ENCODE peak calls at places on chromosome 12, in five cellular contexts. H, K, C, R and E are unnamed samples.

GRCh38 chr12:48977290-48978281 is 536 bp upstream of the WNT1 start:
- DNase-seq in R (no peak), H (peak), K (peak), C (peak), E (peak)

GRCh38 chr12:88578274-88578673 is 2.0 kb downstream of the KITLG start:
- DNase-seq in C (no peak), H (no peak), K (peak), R (no peak), E (no peak)

GRCh38 chr12:5988659-5989116 is 43.6 kb upstream of the ANO2 start:
- DNase-seq in R (peak), H (peak), K (peak), C (peak), E (peak)

GRCh38 chr12:75859868-75860267 is 171.7 kb downstream of the PHLDA1 start:
- DNase-seq in H (no peak), C (no peak), R (no peak), K (no peak), E (no peak)

GRCh38 chr12:53478865-53479264 is 20.4 kb downstream of the MAP3K12 start:
- DNase-seq in H (no peak), K (no peak), R (no peak), C (no peak), E (no peak)

GRCh38 chr12:5012337-5012736 is 31.3 kb upstream of the KCNA5 start:
- DNase-seq in H (no peak), K (no peak), R (no peak), C (no peak), E (no peak)

GRCh38 chr12:26857465-26858176 is 24.6 kb upstream of the ITPR2 start:
- DNase-seq in R (no peak), H (no peak), C (no peak), K (no peak), E (no peak)

GRCh38 chr12:47838286-47838931 is 18.7 kb upstream of the HDAC7 start:
- DNase-seq in C (peak), K (peak), R (no peak), H (peak), E (no peak)

GRCh38 chr12:86249856-86250255 is 6.3 kb downstream of the MGAT4C start:
- DNase-seq in K (no peak), C (no peak), H (no peak), R (no peak), E (no peak)

GRCh38 chr12:49030119-49030518 is 11.5 kb upstream of the PRKAG1 start:
- DNase-seq in R (no peak), H (no peak), K (no peak), C (no peak), E (no peak)

GRCh38 chr12:45232771-45233372 is 17.0 kb downstream of the ANO6 start:
- DNase-seq in R (peak), C (peak), H (peak), K (peak), E (peak)

GRCh38 chr12:69880566-69880965 is 55.5 kb downstream of the MYRFL start:
- DNase-seq in H (no peak), R (no peak), K (no peak), C (no peak), E (no peak)

GRCh38 chr12:101209319-101210302 is at the start of gene SLC5A8:
- DNase-seq in C (no peak), R (no peak), H (no peak), K (no peak), E (peak)

GRCh38 chr12:108563135-108563803 is 873 bp downstream of the ISCU start:
- DNase-seq in C (peak), K (peak), H (peak), R (peak), E (peak)

GRCh38 chr12:91181053-91181452 is 1.6 kb downstream of the DCN start:
- DNase-seq in H (no peak), K (no peak), C (no peak), R (no peak), E (no peak)

GRCh38 chr12:125271850-125272249 is 206.6 kb downstream of the AACS start:
- DNase-seq in C (no peak), K (no peak), R (no peak), H (no peak), E (no peak)

GRCh38 chr12:109277255-109277898 is 31.7 kb downstream of the FOXN4 start:
- DNase-seq in R (no peak), K (no peak), C (no peak), H (no peak), E (no peak)

GRCh38 chr12:101021911-101022388 is 188.1 kb downstream of the SLC5A8 start:
- DNase-seq in H (peak), R (no peak), K (peak), C (no peak), E (no peak)

GRCh38 chr12:4169522-4169921 is 104.0 kb upstream of the CCND2 start:
- DNase-seq in R (no peak), H (no peak), C (no peak), K (no peak), E (no peak)

GRCh38 chr12:16352481-16352880 is 5.0 kb downstream of the MGST1 start:
- DNase-seq in R (no peak), H (no peak), C (no peak), K (no peak), E (no peak)

GRCh38 chr12:109121346-109121880 is 5.0 kb downstream of the ACACB start:
- DNase-seq in H (no peak), K (no peak), R (no peak), C (no peak), E (no peak)

GRCh38 chr12:64612843-64613242 is 2.5 kb downstream of the RASSF3 start:
- DNase-seq in R (no peak), C (no peak), K (no peak), H (no peak), E (no peak)

GRCh38 chr12:93743999-93744689 is 67.0 kb downstream of the CRADD start:
- DNase-seq in R (no peak), K (no peak), H (no peak), C (no peak), E (no peak)

GRCh38 chr12:16893426-16893825 is 287.5 kb upstream of the LMO3 start:
- DNase-seq in H (no peak), R (no peak), K (no peak), C (no peak), E (no peak)

GRCh38 chr12:6925543-6926279 is 2.0 kb upstream of the ATN1 start:
- DNase-seq in R (no peak), K (no peak), H (peak), C (no peak), E (peak)

GRCh38 chr12:48023386-48023785 is 19.1 kb upstream of the COL2A1 start:
- DNase-seq in H (no peak), C (no peak), R (no peak), K (no peak), E (no peak)

GRCh38 chr12:129773170-129773493 is 130.7 kb downstream of the TMEM132D start:
- DNase-seq in K (no peak), R (no peak), C (no peak), H (no peak), E (no peak)

GRCh38 chr12:129771238-129771637 is 132.6 kb downstream of the TMEM132D start:
- DNase-seq in C (no peak), H (no peak), K (no peak), R (no peak), E (no peak)

GRCh38 chr12:129772463-129773169 is 131.2 kb downstream of the TMEM132D start:
- DNase-seq in H (no peak), C (no peak), R (no peak), K (no peak), E (no peak)

DNA sequence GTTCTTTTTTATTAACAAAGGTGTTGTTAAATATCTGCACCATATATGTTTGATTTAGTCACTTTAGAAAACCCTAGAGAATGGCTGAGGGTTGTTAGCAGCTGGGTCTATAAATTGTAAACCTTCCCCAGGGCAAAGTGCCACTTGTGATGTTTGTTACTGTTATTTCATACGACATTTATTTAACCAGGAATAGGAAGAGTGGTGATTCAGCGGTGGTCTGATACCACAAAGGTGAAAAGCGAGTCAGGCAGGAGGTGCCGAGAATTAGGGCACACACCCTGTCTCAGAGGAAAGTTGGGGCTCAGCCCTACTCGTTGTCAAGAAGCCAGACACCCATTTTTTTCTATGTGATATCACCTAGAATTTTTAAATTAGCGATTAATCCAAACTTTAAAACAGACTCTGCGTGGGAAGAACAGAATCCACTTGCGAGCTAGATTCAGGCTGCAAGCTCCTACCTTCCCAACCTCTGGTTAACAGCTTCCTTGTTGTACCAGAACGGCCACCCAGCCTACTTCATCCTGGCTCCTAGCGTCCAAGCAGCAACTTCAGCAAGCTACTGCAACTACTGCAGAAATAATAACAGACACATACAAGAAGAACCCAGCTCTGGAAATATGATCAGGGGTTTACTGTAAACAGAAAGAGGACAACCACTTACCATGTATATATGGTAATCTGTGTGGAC is 126.7 kb downstream of the TMEM132D start:
- DNase-seq in R (no peak), H (no peak), C (no peak), K (no peak), E (no peak)
- TF ChIP-seq ESRRA in R (no peak), H (no peak), C (no peak), K (no peak), E (no peak)

GRCh38 chr12:116391501-116391900 is 114.0 kb upstream of the MED13L start:
- DNase-seq in R (no peak), C (no peak), H (no peak), K (no peak), E (no peak)

GRCh38 chr12:116389326-116389725 is 111.8 kb upstream of the MED13L start:
- DNase-seq in K (no peak), H (no peak), C (no peak), R (no peak), E (no peak)

GRCh38 chr12:116390656-116391335 is 113.3 kb upstream of the MED13L start:
- DNase-seq in H (no peak), C (no peak), R (no peak), K (no peak), E (no peak)

GRCh38 chr12:116392061-116392460 is 114.6 kb upstream of the MED13L start:
- DNase-seq in K (no peak), R (no peak), H (no peak), C (no peak), E (no peak)

GRCh38 chr12:116389990-116390655 is 112.6 kb upstream of the MED13L start:
- DNase-seq in R (no peak), H (peak), C (no peak), K (no peak), E (no peak)
- TF ChIP-seq ESRRA in R (no peak), H (no peak), C (no peak), K (no peak), E (no peak)

GRCh38 chr12:57332646-57333312 is 81.8 kb upstream of the STAC3 start:
- DNase-seq in R (no peak), C (no peak), H (no peak), K (no peak), E (no peak)
- TF ChIP-seq ESRRA in R (no peak), C (no peak), H (no peak), K (no peak), E (no peak)

GRCh38 chr12:107352347-107353081 is 259.2 kb upstream of the CRY1 start:
- DNase-seq in C (no peak), H (peak), K (peak), R (no peak), E (no peak)
- TF ChIP-seq ESRRA in C (no peak), H (no peak), K (peak), R (no peak), E (no peak)

DNA sequence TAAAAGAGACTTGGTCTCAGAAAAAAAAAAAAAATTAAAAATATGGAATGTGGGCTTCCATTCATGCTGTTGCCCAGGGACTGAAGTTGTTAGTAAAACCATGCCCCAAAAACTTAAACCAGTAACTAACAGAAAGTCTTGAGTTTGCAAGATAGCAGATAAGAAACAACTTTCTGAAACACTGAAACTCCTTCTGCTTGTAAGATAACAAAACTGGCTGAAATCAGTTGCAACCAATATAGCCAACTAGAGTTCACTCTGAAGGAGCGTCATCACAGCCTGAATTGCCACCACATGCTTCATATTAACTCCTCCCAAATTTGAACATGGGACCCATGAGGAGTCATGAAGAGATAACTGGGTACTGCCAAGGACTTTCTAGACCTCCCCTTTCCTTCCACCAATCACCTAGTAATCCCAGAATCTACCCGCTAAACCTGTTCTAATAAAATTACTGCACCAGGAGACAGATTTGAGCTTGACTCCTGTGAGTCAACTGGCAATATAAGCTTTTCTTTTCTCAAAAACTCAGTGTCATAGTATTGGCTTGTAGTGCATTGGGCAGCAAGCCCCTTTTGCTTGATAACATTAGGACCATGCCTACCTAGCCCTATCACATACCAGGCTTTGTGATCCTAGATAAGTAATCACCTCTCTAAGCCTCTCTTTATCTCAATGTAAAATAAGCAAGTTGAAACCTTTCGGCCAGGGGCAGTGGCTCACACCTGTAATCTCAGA is 53.6 kb downstream of the R3HDM2 start:
- DNase-seq in R (no peak), H (no peak), K (no peak), C (peak), E (no peak)
- TF ChIP-seq ESRRA in R (no peak), H (no peak), K (no peak), C (no peak), E (no peak)

GRCh38 chr12:98440165-98440581 is 75.2 kb upstream of the TMPO start:
- DNase-seq in K (no peak), H (no peak), R (no peak), C (peak), E (no peak)
- TF ChIP-seq ESRRA in K (no peak), H (no peak), R (no peak), C (peak), E (no peak)

GRCh38 chr12:1934831-1935230 is 16.4 kb upstream of the CACNA2D4 start:
- DNase-seq in H (no peak), R (no peak), K (no peak), C (no peak), E (no peak)

GRCh38 chr12:1937481-1938224 is 19.2 kb upstream of the CACNA2D4 start:
- DNase-seq in K (no peak), C (no peak), H (no peak), R (no peak), E (no peak)

GRCh38 chr12:1935242-1935641 is 16.8 kb upstream of the CACNA2D4 start:
- DNase-seq in K (no peak), C (no peak), R (no peak), H (no peak), E (no peak)

GRCh38 chr12:1935700-1936378 is 17.4 kb upstream of the CACNA2D4 start:
- DNase-seq in C (no peak), R (no peak), H (no peak), K (no peak), E (no peak)

DNA sequence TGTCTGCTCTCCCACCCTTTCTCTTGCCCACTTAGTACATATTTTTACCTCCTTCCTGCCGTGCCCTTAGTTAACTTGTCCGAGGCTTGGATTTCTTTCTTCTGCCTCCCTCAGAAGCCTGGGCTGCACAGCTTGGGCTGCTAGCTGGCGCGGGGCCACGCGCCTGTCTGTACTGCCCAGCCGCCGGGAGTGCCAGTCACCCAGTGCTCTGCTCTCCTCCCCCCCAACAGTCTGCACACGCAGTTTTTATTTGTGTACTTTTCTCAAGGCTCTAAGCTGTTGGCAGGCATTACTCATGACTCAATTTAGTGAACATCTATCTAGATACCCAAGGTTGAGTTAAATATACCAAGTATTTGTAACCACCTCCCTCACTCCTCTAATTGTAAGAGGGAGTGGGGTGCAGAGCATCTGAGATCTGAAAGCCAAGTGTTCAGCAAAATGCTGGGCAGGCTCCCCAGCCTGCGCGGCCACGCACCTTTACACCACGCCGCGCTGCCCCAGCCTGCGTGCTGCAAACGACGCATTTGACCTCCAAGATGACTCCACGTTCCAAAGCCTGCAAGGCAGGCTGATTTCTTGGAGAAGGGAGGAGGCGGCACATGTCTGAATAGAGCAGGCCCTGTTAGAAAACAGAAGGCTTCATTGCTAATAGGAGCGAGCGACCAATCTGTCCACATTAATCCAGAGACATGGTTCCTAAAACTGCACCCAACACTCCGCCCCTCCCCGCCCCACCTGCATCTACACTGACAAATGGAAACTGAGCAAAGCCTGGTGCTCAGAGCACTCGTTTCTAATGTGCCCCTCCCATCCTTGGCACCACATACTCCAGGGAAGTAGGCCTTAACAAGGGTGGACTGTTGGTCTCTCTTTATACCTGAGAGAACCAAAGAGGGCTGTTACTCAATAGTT is 18.2 kb upstream of the CACNA2D4 start:
- DNase-seq in H (peak), K (no peak), C (no peak), R (no peak), E (no peak)
- TF ChIP-seq ESRRA in H (no peak), K (no peak), C (no peak), R (no peak), E (no peak)

GRCh38 chr12:103742349-103742784 is 98.7 kb downstream of the NT5DC3 start:
- DNase-seq in C (no peak), K (no peak), H (no peak), R (no peak), E (no peak)
- TF ChIP-seq ESRRA in C (no peak), K (no peak), H (no peak), R (no peak), E (no peak)